ENCODE peak calls at places on chromosome 1, in nine cellular contexts. S is right atrium auricular region, G is nephron progenitor cell, N is fibroblast of lung, A is fibroblast of the aortic adventitia, H is MCF 10A, F is A549, K is suprapubic skin, X is activated B cell treated with CpG ODN at 0.5 μM for 24 hours. D is an unnamed sample.

GRCh38 chr1:212161231-212161781 is 123.9 kb upstream of the PPP2R5A start:
- DNase-seq in H (peak; percentile 79), X (no peak), K (no peak), N (peak; percentile 91), A (peak; percentile 84), G (no peak), F (no peak), S (no peak), D (no peak)

GRCh38 chr1:1087351-1088035 is 13.4 kb upstream of the RNF223 start:
- DNase-seq in S (no peak), F (no peak), H (no peak), X (no peak), N (no peak), G (no peak), K (no peak), A (no peak), D (no peak)

GRCh38 chr1:907611-908451 is 15.9 kb upstream of the SAMD11 start:
- DNase-seq in G (no peak), X (peak; percentile 12), H (no peak), S (peak; percentile 57), A (no peak), N (no peak), K (peak; percentile 53), F (no peak), D (peak; percentile 79)

GRCh38 chr1:234206651-234207284 is 166.5 kb upstream of the COA6 start:
- DNase-seq in G (no peak), S (peak; percentile 55), A (peak; percentile 29), F (peak; percentile 56), N (peak; percentile 96), H (peak; percentile 99), K (no peak), X (no peak), D (no peak)

GRCh38 chr1:179121159-179121938 is 39.5 kb downstream of the TOR3A start:
- DNase-seq in H (peak; percentile 76), N (peak; percentile 52), A (peak; percentile 82), X (no peak), F (peak; percentile 40), K (no peak), G (no peak), S (no peak), D (no peak)

GRCh38 chr1:244964112-244964971 is 100.0 kb upstream of the HNRNPU start:
- DNase-seq in H (peak; percentile 57), N (peak; percentile 90), K (no peak), G (no peak), S (no peak), A (peak; percentile 89), X (no peak), F (no peak), D (no peak)

GRCh38 chr1:96660503-96660902 is 61.1 kb upstream of the PTBP2 start:
- DNase-seq in K (no peak), A (peak; percentile 32), X (no peak), H (no peak), F (no peak), S (no peak), G (no peak), N (peak; percentile 68), D (no peak)

GRCh38 chr1:181033128-181033798 is 520 bp upstream of the MR1 start:
- DNase-seq in K (no peak), S (no peak), X (peak; percentile 29), G (no peak), F (no peak), H (peak; percentile 89), N (no peak), A (peak; percentile 57), D (peak; percentile 93)

GRCh38 chr1:59081181-59081580 is 215.7 kb upstream of the FGGY start:
- DNase-seq in G (no peak), S (no peak), X (no peak), K (no peak), A (no peak), N (no peak), H (no peak), F (no peak), D (no peak)

GRCh38 chr1:169699769-169700168 is 11.7 kb downstream of the SELL start:
- DNase-seq in S (no peak), A (no peak), X (no peak), K (no peak), F (no peak), G (no peak), N (no peak), H (no peak), D (no peak)

GRCh38 chr1:183227963-183228649 is 42.0 kb downstream of the LAMC2 start:
- DNase-seq in X (peak; percentile 20), F (peak; percentile 71), G (peak; percentile 69), K (no peak), A (peak; percentile 60), N (peak; percentile 29), S (peak; percentile 52), H (peak; percentile 73), D (no peak)
- TF ChIP-seq CTCF in X (no peak), F (peak; percentile 56), G (peak; percentile 69), K (peak; percentile 28), A (peak; percentile 85), N (peak; percentile 73), S (peak; percentile 84), H (peak; percentile 80), D (peak; percentile 49)

GRCh38 chr1:57019240-57019805 is 53.5 kb upstream of the C8B start:
- DNase-seq in N (no peak), G (no peak), X (no peak), K (no peak), H (no peak), A (no peak), S (no peak), F (no peak), D (no peak)

GRCh38 chr1:57015071-57015470 is 49.3 kb upstream of the C8B start:
- DNase-seq in X (no peak), G (no peak), A (no peak), N (no peak), K (no peak), H (no peak), F (no peak), S (no peak), D (no peak)

GRCh38 chr1:57018119-57018518 is 52.3 kb upstream of the C8B start:
- DNase-seq in K (no peak), F (no peak), H (no peak), G (no peak), S (no peak), A (no peak), N (no peak), X (no peak), D (no peak)

GRCh38 chr1:57017201-57017600 is 51.4 kb upstream of the C8B start:
- DNase-seq in N (peak; percentile 19), X (no peak), G (no peak), K (no peak), F (no peak), S (no peak), A (peak; percentile 27), H (no peak), D (no peak)

GRCh38 chr1:57017717-57018116 is 51.9 kb upstream of the C8B start:
- DNase-seq in X (no peak), N (no peak), A (peak; percentile 16), F (peak; percentile 1), H (peak; percentile 24), K (no peak), G (no peak), S (no peak), D (no peak)
- TF ChIP-seq CTCF in X (no peak), N (peak; percentile 24), A (peak; percentile 37), F (no peak), H (no peak), K (no peak), G (peak; percentile 30), S (peak; percentile 19), D (no peak)

DNA sequence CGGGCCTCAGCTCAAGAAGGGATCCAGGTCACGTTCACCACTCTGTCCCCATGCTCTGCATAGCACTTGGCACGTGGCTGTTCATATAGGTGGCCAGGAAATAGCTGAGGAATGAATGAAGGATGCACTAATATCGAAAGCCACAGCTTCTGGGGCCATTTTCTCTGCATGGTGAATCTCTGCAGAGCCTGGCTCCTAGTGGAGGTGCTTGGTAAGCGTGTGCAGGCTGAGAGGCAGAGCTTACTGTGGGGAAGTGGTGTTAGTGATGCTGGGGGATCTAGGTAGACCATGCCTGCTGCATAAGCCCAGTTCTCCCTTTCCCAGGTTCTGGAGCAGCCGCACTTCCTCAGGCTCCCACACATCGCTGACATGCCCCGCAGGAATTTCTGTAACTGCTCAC is 8.3 kb downstream of the CSRP1 start:
- DNase-seq in S (no peak), A (no peak), N (no peak), H (no peak), F (no peak), K (no peak), G (no peak), X (no peak), D (no peak)
- TF ChIP-seq CTCF in S (no peak), A (no peak), N (no peak), H (no peak), F (no peak), K (no peak), G (no peak), X (no peak), D (no peak)

DNA sequence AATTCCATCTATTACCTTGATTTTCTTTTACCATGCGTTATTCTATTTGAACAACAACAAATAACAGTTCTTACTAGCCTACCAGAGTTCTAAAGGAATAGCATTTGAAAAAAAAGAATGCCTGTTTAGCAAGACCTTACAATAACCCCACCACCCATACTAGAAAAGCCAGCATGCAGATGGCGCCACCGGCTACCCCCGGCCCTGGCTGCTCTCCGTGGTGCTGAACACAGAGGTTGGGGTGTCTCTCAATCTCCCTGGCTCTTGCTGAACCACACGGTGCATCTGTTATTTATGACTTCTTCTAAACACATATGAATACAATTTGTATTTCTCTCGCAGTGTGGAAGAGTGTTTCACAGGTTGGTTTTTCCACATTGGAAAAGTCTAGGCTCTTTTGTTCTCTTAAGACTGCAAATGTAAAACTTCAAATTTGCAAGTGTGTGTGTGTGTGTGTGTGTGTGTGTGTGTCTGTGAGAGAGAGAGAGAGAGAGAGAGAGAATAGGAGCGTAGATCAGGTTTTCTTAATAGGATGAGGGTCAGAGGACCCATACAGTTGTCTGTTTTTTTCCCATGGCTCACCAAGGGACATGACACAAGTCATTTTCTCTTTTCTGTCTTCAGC is 13.6 kb downstream of the GRIK3 start:
- DNase-seq in K (no peak), X (no peak), S (no peak), N (no peak), H (peak; percentile 46), A (no peak), F (no peak), G (peak; percentile 91), D (no peak)
- TF ChIP-seq CTCF in K (no peak), X (no peak), S (peak; percentile 28), N (no peak), H (no peak), A (no peak), F (no peak), G (no peak), D (no peak)

DNA sequence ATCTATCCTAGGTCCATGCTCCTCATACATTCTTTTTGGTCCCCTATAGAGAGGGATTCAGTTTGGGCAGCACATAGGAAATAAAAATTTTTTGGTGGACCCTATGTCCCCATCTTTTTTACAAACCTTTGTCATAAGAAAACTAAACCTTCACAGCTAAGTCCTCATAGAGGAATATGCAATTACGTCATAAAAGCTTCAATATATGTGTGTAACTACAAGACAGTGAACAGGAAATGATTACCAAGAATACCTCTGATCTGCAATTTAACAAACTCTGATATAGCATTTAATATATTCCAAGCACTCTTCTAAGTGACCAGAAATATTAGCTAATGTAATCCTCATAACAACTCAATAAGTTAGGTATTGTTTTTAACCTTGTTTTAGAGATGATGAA is 6.3 kb upstream of the DENND2C start:
- DNase-seq in F (no peak), K (no peak), N (no peak), H (no peak), G (no peak), X (no peak), S (no peak), A (no peak), D (no peak)
- TF ChIP-seq CTCF in F (no peak), K (no peak), N (no peak), H (no peak), G (no peak), X (no peak), S (no peak), A (no peak), D (no peak)